ENCODE peak calls at places on chromosomes 4 and X, in six cellular contexts. G is kidney, D is HL-60, Z is ovary, W is fibroblast of pulmonary artery, K is endothelial cell of umbilical vein. B is an unnamed sample.

GRCh38 chrX:13690836-13691235 is 1.9 kb downstream of the RAB9A start:
- DNase-seq in Z (no peak), D (no peak), W (no peak), G (no peak), K (no peak), B (no peak)

GRCh38 chr4:3439391-3439790 is 2.4 kb upstream of the HGFAC start:
- DNase-seq in D (no peak), K (no peak), G (peak), W (no peak), Z (no peak), B (no peak)

GRCh38 chr4:140076307-140076706 is 77.7 kb downstream of the MAML3 start:
- DNase-seq in W (no peak), G (no peak), D (no peak), Z (no peak), K (no peak), B (no peak)

GRCh38 chr4:106816501-106816900 is 219.6 kb downstream of the DKK2 start:
- DNase-seq in K (no peak), G (no peak), W (peak), Z (no peak), D (no peak), B (peak)

GRCh38 chrX:34900691-34901090 is 41.9 kb upstream of the FAM47B start:
- DNase-seq in K (no peak), D (no peak), W (peak), G (no peak), Z (no peak), B (peak)

GRCh38 chrX:121581885-121582284 is 534.5 kb downstream of the GLUD2 start:
- DNase-seq in Z (no peak), D (no peak), K (no peak), W (no peak), G (no peak), B (no peak)

GRCh38 chr4:105474110-105474518 is 252 bp upstream of the PPA2 start:
- DNase-seq in W (peak), K (peak), Z (peak), D (peak), G (no peak), B (peak)

GRCh38 chr4:40686081-40686913 is 56.6 kb upstream of the RBM47 start:
- DNase-seq in W (no peak), D (no peak), K (no peak), Z (no peak), G (no peak), B (no peak)

GRCh38 chr4:26719954-26720552 is 136.2 kb downstream of the TBC1D19 start:
- DNase-seq in Z (no peak), G (no peak), K (peak), W (peak), D (no peak), B (peak)

GRCh38 chrX:133045986-133046385 is 50.9 kb downstream of the USP26 start:
- DNase-seq in W (no peak), G (no peak), D (no peak), K (no peak), Z (no peak), B (no peak)

GRCh38 chr4:147789596-147789995 is 57.7 kb downstream of the ARHGAP10 start:
- DNase-seq in W (no peak), K (no peak), G (no peak), D (no peak), Z (no peak), B (no peak)

GRCh38 chr4:4502694-4503311 is 39.0 kb downstream of the STX18 start:
- DNase-seq in Z (no peak), W (peak), D (no peak), G (no peak), K (peak), B (no peak)

GRCh38 chrX:11367609-11368430 is 74.6 kb downstream of the AMELX start:
- DNase-seq in K (peak), D (no peak), W (peak), Z (no peak), G (no peak), B (no peak)

GRCh38 chrX:13428055-13428786 is 108.4 kb upstream of the ATXN3L start:
- DNase-seq in G (no peak), D (no peak), K (peak), W (peak), Z (no peak), B (peak)

GRCh38 chr4:69731826-69732225 is 28.6 kb downstream of the SULT1B1 start:
- DNase-seq in W (peak), K (no peak), G (no peak), D (no peak), Z (no peak), B (peak)

DNA sequence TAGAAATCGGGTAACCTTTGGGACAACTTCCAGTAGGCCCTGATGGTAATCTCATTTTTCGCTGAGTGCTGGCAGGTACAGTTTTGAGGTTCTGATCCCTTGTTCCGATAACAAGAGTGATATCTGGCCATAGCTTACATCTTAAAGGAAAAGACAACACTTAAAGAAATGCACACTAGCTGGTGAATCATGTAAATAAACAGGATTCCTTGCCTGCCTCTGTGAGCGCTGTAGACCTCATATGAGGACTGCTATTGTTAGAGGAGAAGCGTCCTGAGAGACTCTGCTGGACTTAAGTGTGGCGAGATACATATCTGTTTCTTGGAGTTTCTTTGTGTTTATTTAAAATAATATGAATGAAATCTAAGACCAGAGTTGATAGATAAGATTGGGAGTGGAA is 149.3 kb upstream of the SLC4A4 start:
- DNase-seq in K (no peak), D (no peak), W (no peak), G (no peak), Z (no peak), B (peak)
- TF ChIP-seq CTCF in K (no peak), D (no peak), W (no peak), G (no peak), Z (no peak), B (no peak)

DNA sequence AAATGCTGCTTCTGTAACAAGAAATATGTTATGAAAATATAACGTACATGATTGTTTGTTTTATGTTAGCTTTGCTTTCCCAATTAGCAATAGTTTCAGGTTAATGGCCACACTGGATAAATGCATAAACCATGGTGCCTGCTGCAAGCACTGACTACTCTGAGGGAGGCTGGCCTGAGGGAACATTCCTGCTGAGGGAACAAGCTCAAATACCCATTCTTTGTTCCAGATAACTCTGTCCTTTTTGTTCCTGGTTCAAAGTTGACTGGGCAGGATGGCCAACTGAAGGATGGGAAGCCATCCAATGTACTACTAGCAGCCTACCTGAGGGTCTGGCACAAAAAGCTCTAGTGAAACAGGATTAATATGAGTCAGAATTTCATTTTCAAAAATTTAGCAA is 37.5 kb downstream of the NUP62CL start:
- DNase-seq in K (no peak), W (no peak), G (no peak), D (no peak), Z (no peak), B (no peak)
- H3K4me3 ChIP-seq in K (no peak), W (no peak), G (no peak), D (no peak), Z (no peak), B (no peak)

DNA sequence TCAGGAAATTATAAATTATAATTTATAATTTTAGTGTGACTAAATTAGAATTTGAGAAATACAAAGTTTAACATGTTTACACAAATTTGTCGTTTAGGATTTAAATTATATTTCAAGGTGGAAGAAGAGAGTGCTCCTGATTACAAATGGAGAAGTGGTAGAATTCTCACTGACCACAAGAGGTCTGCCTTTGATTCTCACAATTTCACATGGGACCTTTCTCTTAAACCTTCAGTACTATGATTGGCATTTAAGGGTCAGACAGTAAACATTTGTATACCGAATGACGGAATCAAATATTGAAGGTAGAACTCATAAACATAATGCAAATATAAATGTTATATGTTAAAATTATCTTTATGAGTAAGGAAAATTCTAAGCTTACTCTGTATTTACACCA is 171.7 kb downstream of the SLIT2 start:
- DNase-seq in G (no peak), W (no peak), K (no peak), Z (no peak), D (no peak), B (no peak)
- TF ChIP-seq CTCF in G (no peak), W (no peak), K (no peak), Z (no peak), D (no peak), B (peak)

DNA sequence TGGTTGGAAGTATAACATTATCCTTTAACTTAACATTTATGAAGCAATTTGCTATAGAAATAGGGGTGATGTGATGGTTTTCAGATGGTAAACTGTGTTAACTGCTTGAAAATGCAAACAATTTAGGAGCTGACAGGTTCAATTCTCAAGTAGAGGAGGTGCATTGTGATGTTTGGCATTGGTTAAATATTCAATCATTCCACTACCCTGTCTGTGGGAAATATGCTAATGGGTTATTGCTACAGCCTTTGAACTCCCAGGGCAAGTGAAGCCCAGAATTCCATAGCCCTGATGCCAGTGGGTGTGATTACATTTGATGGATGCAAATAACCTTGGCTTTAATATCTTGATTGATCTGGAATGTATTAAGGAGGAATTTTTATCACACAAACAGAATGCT is 243.5 kb upstream of the GK2 start:
- DNase-seq in Z (no peak), G (no peak), K (peak), W (peak), D (no peak), B (peak)
- H3K4me3 ChIP-seq in Z (no peak), G (no peak), K (no peak), W (no peak), D (no peak), B (no peak)

GRCh38 chr4:73593631-73594241 is 26.5 kb downstream of the RASSF6 start:
- DNase-seq in D (no peak), W (peak), G (no peak), Z (no peak), K (peak), B (peak)
- TF ChIP-seq CTCF in D (peak), W (peak), G (peak), Z (no peak), K (peak), B (peak)

GRCh38 chr4:168877407-168877778 is 132.7 kb downstream of the CBR4 start:
- DNase-seq in G (no peak), W (no peak), Z (no peak), K (no peak), D (no peak), B (no peak)
- H3K4me3 ChIP-seq in G (peak), W (no peak), Z (peak), K (peak), D (no peak), B (peak)

GRCh38 chrX:1453951-1454785 is 1.5 kb upstream of the ASMTL start:
- DNase-seq in W (peak), K (peak), Z (peak), G (peak), D (peak), B (peak)

GRCh38 chrX:1451676-1452496 is 823 bp downstream of the ASMTL start:
- DNase-seq in G (peak), Z (peak), D (no peak), W (no peak), K (no peak), B (no peak)

GRCh38 chrX:1453390-1453783 is 678 bp upstream of the ASMTL start:
- DNase-seq in Z (no peak), K (no peak), D (no peak), G (no peak), W (no peak), B (peak)

GRCh38 chrX:1451251-1451675 is 1.4 kb downstream of the ASMTL start:
- DNase-seq in D (no peak), W (no peak), G (peak), Z (no peak), K (no peak), B (no peak)

GRCh38 chrX:1452497-1453389 is at the start of gene ASMTL:
- DNase-seq in W (peak), G (peak), D (peak), Z (peak), K (peak), B (peak)
- TF ChIP-seq CTCF in W (no peak), G (no peak), D (no peak), Z (no peak), K (no peak), B (no peak)